ENCODE peak calls at places on chromosome 15, in six cellular contexts. S, B, G, E, U and R are unnamed samples.

GRCh38 chr15:51079226-51079625 is 15.5 kb downstream of the TNFAIP8L3 start:
- DNase-seq in S (no peak), B (no peak), G (no peak), E (no peak), U (no peak), R (no peak)

GRCh38 chr15:60800729-60801072 is 321.8 kb upstream of the ICE2 start:
- DNase-seq in S (no peak), B (no peak), G (no peak), E (no peak), U (no peak), R (no peak)

GRCh38 chr15:74036271-74037170 is 42.0 kb downstream of the PML start:
- DNase-seq in S (peak; percentile 73), B (peak; percentile 60), G (peak; percentile 86), E (peak; percentile 49), U (peak; percentile 46), R (no peak)

GRCh38 chr15:84702961-84703482 is 12.9 kb downstream of the SEC11A start:
- DNase-seq in S (peak; percentile 65), B (no peak), G (peak; percentile 89), E (peak; percentile 36), U (peak; percentile 28), R (no peak)

GRCh38 chr15:85946986-85947385 is 132.7 kb upstream of the AGBL1 start:
- DNase-seq in S (no peak), B (no peak), G (no peak), E (no peak), U (no peak), R (no peak)

GRCh38 chr15:97087337-97087736 is 756.8 kb downstream of the NR2F2 start:
- DNase-seq in S (no peak), B (no peak), G (no peak), E (no peak), U (no peak), R (no peak)

GRCh38 chr15:83030021-83030420 is 18.6 kb upstream of the C15orf40 start:
- DNase-seq in S (no peak), B (no peak), G (no peak), E (no peak), U (no peak), R (no peak)

GRCh38 chr15:77557178-77557960 is 75.3 kb downstream of the LINGO1 start:
- DNase-seq in S (no peak), B (no peak), G (no peak), E (peak; percentile 38), U (no peak), R (no peak)

GRCh38 chr15:74172751-74173544 is 562 bp upstream of the ISLR start:
- DNase-seq in S (peak; percentile 84), B (peak; percentile 60), G (peak; percentile 91), E (peak; percentile 34), U (no peak), R (no peak)

GRCh38 chr15:100768501-100768931 is 111.1 kb upstream of the ALDH1A3 start:
- DNase-seq in S (no peak), B (no peak), G (no peak), E (no peak), U (no peak), R (no peak)

GRCh38 chr15:26166429-26166828 is 303.3 kb upstream of the ATP10A start:
- DNase-seq in S (no peak), B (no peak), G (no peak), E (no peak), U (no peak), R (no peak)

GRCh38 chr15:84823580-84823878 is 6.4 kb downstream of the ALPK3 start:
- DNase-seq in S (no peak), B (no peak), G (no peak), E (no peak), U (no peak), R (no peak)

GRCh38 chr15:66789029-66790025 is 87.3 kb downstream of the SMAD6 start:
- DNase-seq in S (peak; percentile 83), B (peak; percentile 66), G (peak; percentile 89), E (peak; percentile 49), U (peak; percentile 48), R (no peak)

GRCh38 chr15:101534376-101534970 is 45.0 kb upstream of the PCSK6 start:
- DNase-seq in S (no peak), B (no peak), G (no peak), E (no peak), U (no peak), R (no peak)

GRCh38 chr15:62790531-62790930 is 252.0 kb upstream of the TPM1 start:
- DNase-seq in S (no peak), B (no peak), G (no peak), E (no peak), U (no peak), R (no peak)

GRCh38 chr15:31303434-31304073 is 23.1 kb upstream of the KLF13 start:
- DNase-seq in S (peak; percentile 9), B (no peak), G (peak; percentile 33), E (peak; percentile 50), U (no peak), R (no peak)

GRCh38 chr15:66761723-66762595 is 59.9 kb downstream of the SMAD6 start:
- DNase-seq in S (peak; percentile 72), B (no peak), G (peak; percentile 62), E (no peak), U (no peak), R (no peak)

DNA sequence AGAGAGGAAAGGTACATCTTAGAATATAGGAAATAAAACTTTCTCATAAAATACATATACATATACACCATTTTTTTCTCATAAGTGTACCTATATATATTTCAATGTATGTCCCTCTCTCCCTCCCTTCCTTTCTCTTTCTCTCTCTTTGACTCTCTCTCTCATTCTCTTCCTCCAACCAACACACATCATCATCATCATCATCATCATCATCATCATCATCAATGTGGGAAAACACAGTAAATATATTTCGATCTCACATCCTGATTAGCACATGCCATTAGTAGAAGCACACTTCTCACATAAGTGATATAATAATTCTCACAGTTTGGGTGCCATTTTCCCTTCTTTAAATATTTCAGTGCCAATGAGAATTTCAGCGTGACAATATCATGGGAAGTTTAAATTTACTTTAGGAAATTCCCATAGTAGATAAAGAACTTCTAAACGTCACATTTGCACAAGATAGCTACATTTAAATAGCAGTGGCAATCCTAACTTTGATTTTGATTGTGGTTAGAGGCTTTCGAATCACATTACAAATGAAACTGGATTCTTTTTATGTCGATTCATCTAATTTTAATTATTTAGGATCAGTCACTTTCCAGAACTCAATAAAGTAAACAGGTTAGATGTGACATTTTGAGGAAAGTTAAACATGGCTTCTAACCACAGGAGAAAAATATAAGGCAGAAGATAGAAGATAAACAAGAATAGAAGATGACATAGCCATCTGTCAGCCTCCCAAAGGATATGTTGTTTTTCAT is 33.0 kb upstream of the ACTC1 start:
- DNase-seq in S (no peak), B (no peak), G (no peak), E (no peak), U (no peak), R (no peak)
- H3K4me3 ChIP-seq in S (no peak overlapping the region), B (no peak overlapping the region), G (no peak overlapping the region), E (no peak overlapping the region), U (no peak overlapping the region), R (no peak overlapping the region)

GRCh38 chr15:39719109-39719508 is 63.5 kb downstream of the FSIP1 start:
- DNase-seq in S (no peak), B (no peak), G (no peak), E (no peak), U (no peak), R (no peak)

GRCh38 chr15:39714251-39714650 is 68.4 kb downstream of the FSIP1 start:
- DNase-seq in S (peak; percentile 56), B (no peak), G (no peak), E (no peak), U (no peak), R (no peak)

GRCh38 chr15:39720081-39720480 is 62.6 kb downstream of the FSIP1 start:
- DNase-seq in S (no peak), B (no peak), G (no peak), E (no peak), U (no peak), R (no peak)

GRCh38 chr15:39713846-39714245 is 68.8 kb downstream of the FSIP1 start:
- DNase-seq in S (peak; percentile 61), B (no peak), G (no peak), E (no peak), U (no peak), R (no peak)

DNA sequence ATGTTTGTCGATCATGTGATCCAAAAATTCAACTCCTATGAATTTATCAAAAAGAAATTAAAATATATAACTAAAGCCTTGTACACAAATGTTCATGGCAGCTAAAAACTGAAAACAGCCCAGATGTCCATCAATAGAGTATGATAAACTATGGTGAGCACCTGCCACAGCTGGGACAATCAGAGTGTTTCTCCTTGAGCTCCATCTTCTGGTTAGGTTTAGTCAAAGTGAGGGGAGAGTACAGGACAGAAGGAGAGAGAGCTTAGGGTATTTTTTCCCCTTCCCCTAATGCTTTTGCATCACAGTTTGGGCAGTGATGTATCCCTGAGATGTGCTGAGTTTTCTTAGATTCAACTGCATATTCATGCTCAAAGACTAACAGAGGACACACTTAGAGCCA is 65.5 kb downstream of the FSIP1 start:
- DNase-seq in S (no peak), B (no peak), G (no peak), E (no peak), U (no peak), R (no peak)
- TF ChIP-seq CTCF in S (no peak), B (no peak), G (no peak), E (no peak), U (no peak), R (no peak)

GRCh38 chr15:28116521-28117488 is 17.7 kb upstream of the OCA2 start:
- DNase-seq in S (no peak), B (no peak), G (no peak), E (no peak), U (no peak), R (no peak)

GRCh38 chr15:28114114-28114455 is 15.0 kb upstream of the OCA2 start:
- DNase-seq in S (no peak), B (no peak), G (no peak), E (no peak), U (no peak), R (no peak)

GRCh38 chr15:28113426-28114113 is 14.5 kb upstream of the OCA2 start:
- DNase-seq in S (no peak), B (no peak), G (no peak), E (no peak), U (no peak), R (no peak)

GRCh38 chr15:28115871-28116270 is 16.8 kb upstream of the OCA2 start:
- DNase-seq in S (no peak), B (no peak), G (no peak), E (no peak), U (no peak), R (no peak)

GRCh38 chr15:28114721-28115622 is 15.9 kb upstream of the OCA2 start:
- DNase-seq in S (no peak), B (no peak), G (no peak), E (no peak), U (no peak), R (peak; percentile 37)
- H3K4me3 ChIP-seq in S (no peak overlapping the region), B (no peak overlapping the region), G (no peak overlapping the region), E (no peak overlapping the region), U (no peak overlapping the region), R (no peak overlapping the region)

GRCh38 chr15:78959360-78959759 is 14.5 kb upstream of the CTSH start:
- DNase-seq in S (no peak), B (no peak), G (no peak), E (no peak), U (no peak), R (no peak)

GRCh38 chr15:78957416-78958093 is 12.7 kb upstream of the CTSH start:
- DNase-seq in S (no peak), B (no peak), G (no peak), E (no peak), U (no peak), R (no peak)

GRCh38 chr15:78956937-78957336 is 12.1 kb upstream of the CTSH start:
- DNase-seq in S (no peak), B (no peak), G (no peak), E (no peak), U (no peak), R (no peak)

GRCh38 chr15:78951841-78952238 is 7.0 kb upstream of the CTSH start:
- DNase-seq in S (no peak), B (peak; percentile 58), G (peak; percentile 60), E (peak; percentile 64), U (peak; percentile 56), R (no peak)

GRCh38 chr15:78955355-78955754 is 10.5 kb upstream of the CTSH start:
- DNase-seq in S (no peak), B (no peak), G (no peak), E (no peak), U (no peak), R (no peak)
- TF ChIP-seq CTCF in S (no peak), B (no peak), G (no peak), E (no peak), U (no peak), R (no peak)